ENCODE peak calls at places on chromosome 5, in eight cellular contexts. N is aorta; U is stimulated activated CD8-positive, alpha-beta memory T cell treated with anti-CD3 and anti-CD28 coated beads, Interleukin-15, amount 100 ng/mL, for 24 hours; A is hippocampal formation; F is dorsolateral prefrontal cortex; K is stimulated activated CD4-positive, alpha-beta T cell treated with anti-CD3 and anti-CD28 coated beads, TNF-alpha, amount 100 ng/mL, for 4 hours; J is germinal center; X is posterior vena cava. P is an unnamed sample.

GRCh38 chr5:135308752-135309151 is 90.3 kb downstream of the MACROH2A1 start:
- DNase-seq in N (no peak), U (no peak), A (no peak), F (no peak), K (no peak), J (no peak), X (no peak), P (no peak)

GRCh38 chr5:65952259-65952658 is 25.9 kb downstream of the ERBIN start:
- DNase-seq in N (no peak), U (no peak), A (no peak), F (no peak), K (no peak), J (no peak), X (no peak), P (no peak)

GRCh38 chr5:132473019-132473531 is 17.5 kb downstream of the IRF1 start:
- DNase-seq in N (no peak), U (no peak), A (no peak), F (no peak), K (no peak), J (no peak), X (no peak), P (peak)

GRCh38 chr5:59724482-59725392 is 168.8 kb downstream of the PDE4D start:
- DNase-seq in N (no peak), U (no peak), A (no peak), F (no peak), K (no peak), J (peak), X (peak), P (no peak)

GRCh38 chr5:26833596-26833995 is 204.8 kb downstream of the CDH9 start:
- DNase-seq in N (no peak), U (no peak), A (no peak), F (no peak), K (no peak), J (no peak), X (no peak), P (no peak)

GRCh38 chr5:160925281-160925680 is 73.3 kb upstream of the ATP10B start:
- DNase-seq in N (no peak), U (no peak), A (no peak), F (no peak), K (no peak), J (no peak), X (no peak), P (no peak)

GRCh38 chr5:54778783-54779182 is 206.6 kb downstream of the ESM1 start:
- DNase-seq in N (no peak), U (no peak), A (no peak), F (no peak), K (no peak), J (no peak), X (no peak), P (no peak)

GRCh38 chr5:33701251-33701650 is 190.5 kb downstream of the ADAMTS12 start:
- DNase-seq in N (no peak), U (no peak), A (no peak), F (no peak), K (no peak), J (no peak), X (no peak), P (no peak)

GRCh38 chr5:137078171-137078665 is 420.9 kb downstream of the SPOCK1 start:
- DNase-seq in N (no peak), U (no peak), A (no peak), F (peak), K (no peak), J (no peak), X (no peak), P (no peak)

GRCh38 chr5:170986598-170986997 is 124.8 kb downstream of the RANBP17 start:
- DNase-seq in N (no peak), U (no peak), A (no peak), F (no peak), K (no peak), J (no peak), X (no peak), P (no peak)

GRCh38 chr5:54807421-54807820 is 178.0 kb downstream of the ESM1 start:
- DNase-seq in N (no peak), U (no peak), A (no peak), F (no peak), K (no peak), J (no peak), X (no peak), P (no peak)

GRCh38 chr5:136279314-136279713 is 86.0 kb downstream of the TRPC7 start:
- DNase-seq in N (no peak), U (no peak), A (no peak), F (no peak), K (no peak), J (no peak), X (no peak), P (no peak)

GRCh38 chr5:137272831-137273230 is 226.3 kb downstream of the SPOCK1 start:
- DNase-seq in N (no peak), U (no peak), A (no peak), F (no peak), K (no peak), J (no peak), X (no peak), P (no peak)

GRCh38 chr5:9877473-9877872 is 247.3 kb upstream of the TAS2R1 start:
- DNase-seq in N (no peak), U (no peak), A (no peak), F (no peak), K (no peak), J (no peak), X (no peak), P (no peak)